ENCODE peak calls at places on chromosomes 3 and 15, in five cellular contexts. M, T, G, N and S are unnamed samples. For H3K9me3, the result is how much of the 10 kb centered on the place peaks cover.

GRCh38 chr15:32957219-32957618 is 237.3 kb downstream of the FMN1 start:
- DNase-seq in G (no peak), T (no peak), N (no peak), M (no peak), S (no peak)

GRCh38 chr3:67381667-67382272 is 272.6 kb downstream of the SUCLG2 start:
- DNase-seq in T (peak), G (peak), M (peak), N (no peak), S (no peak)

GRCh38 chr3:19945405-19946290 is 1.2 kb upstream of the RAB5A start:
- DNase-seq in M (no peak), N (peak), T (peak), G (peak), S (peak)

GRCh38 chr15:100172356-100173024 is 169.3 kb downstream of the ADAMTS17 start:
- DNase-seq in T (no peak), G (no peak), N (no peak), M (no peak), S (no peak)

GRCh38 chr15:80403712-80404056 is 498 bp upstream of the ARNT2 start:
- DNase-seq in N (no peak), G (peak), T (no peak), M (no peak), S (peak)

GRCh38 chr3:138230525-138230924 is 43.4 kb downstream of the ARMC8 start:
- DNase-seq in N (no peak), T (no peak), M (no peak), G (no peak), S (no peak)

GRCh38 chr3:55065331-55065730 is 137.5 kb upstream of the LRTM1 start:
- DNase-seq in N (no peak), M (no peak), G (no peak), T (no peak), S (no peak)

GRCh38 chr15:64137226-64137833 is 14.2 kb upstream of the SNX22 start:
- DNase-seq in G (no peak), N (no peak), T (peak), M (no peak), S (no peak)

GRCh38 chr3:180610981-180611380 is 9.0 kb downstream of the TTC14 start:
- DNase-seq in N (no peak), G (no peak), M (no peak), T (no peak), S (no peak)

GRCh38 chr3:34362910-34363309 is 564.5 kb downstream of the PDCD6IP start:
- DNase-seq in N (no peak), G (no peak), M (no peak), T (no peak), S (no peak)

GRCh38 chr3:111864821-111865656 is 6.0 kb downstream of the PHLDB2 start:
- DNase-seq in T (no peak), G (no peak), N (no peak), M (peak), S (no peak)

GRCh38 chr3:152909180-152909883 is 74.4 kb downstream of the P2RY1 start:
- DNase-seq in M (peak), T (peak), G (peak), N (peak), S (no peak)

GRCh38 chr3:170132335-170132734 is 49.2 kb downstream of the PHC3 start:
- DNase-seq in T (no peak), G (no peak), M (no peak), N (no peak), S (no peak)

GRCh38 chr15:93587046-93587445 is 498.0 kb upstream of the RGMA start:
- DNase-seq in N (no peak), T (no peak), M (no peak), G (no peak), S (no peak)

GRCh38 chr15:77418341-77419049 is 1.4 kb downstream of the PEAK1 start:
- DNase-seq in M (peak), T (no peak), G (no peak), N (no peak), S (no peak)

GRCh38 chr3:53192608-53193007 is 31.6 kb downstream of the PRKCD start:
- DNase-seq in T (no peak), M (no peak), G (peak), N (no peak), S (no peak)

GRCh38 chr3:160038862-160039562 is 50.4 kb downstream of the IL12A start:
- DNase-seq in M (peak), N (peak), G (peak), T (peak), S (no peak)

GRCh38 chr3:12375572-12375971 is 86.7 kb downstream of the PPARG start:
- DNase-seq in T (no peak), M (no peak), N (no peak), G (no peak), S (no peak)

GRCh38 chr3:98565843-98566242 is 27.6 kb downstream of the CPOX start:
- DNase-seq in T (no peak), N (no peak), M (no peak), G (no peak), S (no peak)

GRCh38 chr15:74261041-74261440 is 24.9 kb downstream of the CCDC33 start:
- DNase-seq in T (no peak), M (no peak), G (no peak), N (no peak), S (no peak)

GRCh38 chr3:154152741-154153140 is 31.6 kb downstream of the ARHGEF26 start:
- DNase-seq in G (no peak), N (no peak), T (no peak), M (no peak), S (no peak)

GRCh38 chr3:154151969-154152368 is 30.8 kb downstream of the ARHGEF26 start:
- DNase-seq in N (no peak), G (no peak), M (peak), T (no peak), S (no peak)

GRCh38 chr3:154161806-154162205 is 40.6 kb downstream of the ARHGEF26 start:
- DNase-seq in G (no peak), T (no peak), M (no peak), N (no peak), S (no peak)

GRCh38 chr3:154156529-154156928 is 35.3 kb downstream of the ARHGEF26 start:
- DNase-seq in T (no peak), M (no peak), N (no peak), G (no peak), S (no peak)
- H3K4me3 ChIP-seq in T (no peak), M (no peak), N (no peak), G (no peak), S (no peak)

GRCh38 chr3:150763122-150763840 is at the start of gene SIAH2:
- DNase-seq in T (peak), M (peak), N (peak), G (peak), S (peak)
- TF ChIP-seq POLR2A in T (peak), M (peak), N (no peak), G (peak), S (peak)

GRCh38 chr3:118838871-118839270 is 195.8 kb downstream of the IGSF11 start:
- DNase-seq in T (no peak), N (no peak), G (no peak), M (no peak), S (no peak)
- H3K9me3 ChIP-seq in T (under half), N (under half), G (under half), M (under half), S (under half)

GRCh38 chr3:4583441-4583840 is 90.3 kb downstream of the ITPR1 start:
- DNase-seq in G (no peak), N (peak), M (no peak), T (peak), S (peak)
- H3K4me3 ChIP-seq in G (no peak), N (no peak), M (no peak), T (no peak), S (peak)

GRCh38 chr3:127953092-127953491 is 38.1 kb downstream of the KBTBD12 start:
- DNase-seq in M (peak), T (no peak), G (no peak), N (no peak), S (no peak)

GRCh38 chr3:127959041-127959440 is 44.0 kb downstream of the KBTBD12 start:
- DNase-seq in N (no peak), T (no peak), G (no peak), M (no peak), S (no peak)

GRCh38 chr3:127953636-127954035 is 38.6 kb downstream of the KBTBD12 start:
- DNase-seq in T (no peak), M (no peak), G (no peak), N (no peak), S (no peak)

GRCh38 chr3:127954642-127955041 is 39.6 kb downstream of the KBTBD12 start:
- DNase-seq in M (no peak), T (no peak), G (no peak), N (no peak), S (no peak)

GRCh38 chr3:127955680-127956079 is 40.6 kb downstream of the KBTBD12 start:
- DNase-seq in N (no peak), M (no peak), G (no peak), T (no peak), S (no peak)
- TF ChIP-seq POLR2A in N (no peak), M (no peak), G (no peak), T (no peak), S (no peak)

DNA sequence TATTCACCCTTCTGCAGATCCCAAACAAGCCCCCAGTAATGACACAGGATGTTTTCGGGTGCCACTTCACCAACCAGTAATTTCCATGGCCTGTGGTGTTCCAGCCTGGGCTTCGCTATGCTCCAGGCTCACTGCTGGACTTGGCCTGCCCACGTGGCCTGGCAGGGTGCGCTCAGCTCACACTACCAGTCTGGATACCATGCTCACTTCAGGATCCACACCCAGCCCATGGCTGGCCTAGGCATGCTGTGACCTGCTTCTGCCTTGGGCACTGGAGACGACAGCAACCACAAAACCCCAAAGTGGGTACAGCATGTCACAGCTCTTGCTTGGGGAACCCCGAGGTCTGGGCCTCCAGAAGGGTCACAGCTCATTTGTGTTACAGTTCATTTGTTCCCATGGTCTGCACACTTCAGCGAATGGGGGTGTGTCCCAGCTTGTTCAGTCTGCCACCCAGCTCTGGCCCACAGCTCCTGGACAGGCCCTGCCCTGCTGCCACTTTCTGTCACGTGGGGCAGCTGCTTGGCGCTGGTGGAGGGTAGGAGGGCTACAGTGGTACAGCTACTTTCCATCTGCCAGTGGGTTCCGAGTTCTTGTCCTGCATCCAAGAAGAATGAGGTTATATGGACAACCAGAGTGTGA is 650.8 kb downstream of the MCTP2 start:
- DNase-seq in G (no peak), M (no peak), T (no peak), N (no peak), S (no peak)
- H3K9me3 ChIP-seq in G (under half), M (under half), T (under half), N (under half), S (under half)